ENCODE peak calls at places on chromosomes 11 and 22, in six cellular contexts. C is dorsolateral prefrontal cortex; A is fibroblast of lung; N is effector CD4-positive, alpha-beta T cell; F is NCI-H146; Y is RWPE1. L is an unnamed sample.
A peak's percentile ranks its signal among the peaks of the same experiment; 100 is the strongest.

GRCh38 chr11:94417386-94417987 is 16.3 kb upstream of the GPR83 start:
- DNase-seq in C (no peak), A (peak; percentile 69), N (no peak), F (no peak), Y (no peak), L (peak; percentile 68)

GRCh38 chr11:113296447-113297205 is 17.8 kb upstream of the TTC12 start:
- DNase-seq in C (no peak), A (no peak), N (no peak), F (peak; percentile 92), Y (no peak), L (no peak)

GRCh38 chr11:57566564-57567209 is 785 bp downstream of the UBE2L6 start:
- DNase-seq in C (no peak), A (peak; percentile 3), N (no peak), F (no peak), Y (no peak), L (no peak)

GRCh38 chr11:115581871-115582639 is 77.8 kb upstream of the CADM1 start:
- DNase-seq in C (no peak), A (peak; percentile 29), N (no peak), F (peak; percentile 86), Y (peak; percentile 20), L (no peak)

GRCh38 chr22:43186272-43187170 is at the start of gene TTLL12:
- DNase-seq in C (no peak), A (peak; percentile 36), N (peak; percentile 39), F (peak; percentile 57), Y (peak; percentile 63), L (peak; percentile 51)

GRCh38 chr11:131511794-131512193 is 141.4 kb downstream of the NTM start:
- DNase-seq in C (no peak), A (no peak), N (no peak), F (no peak), Y (no peak), L (no peak)

GRCh38 chr11:46291441-46292143 is 14.1 kb downstream of the CREB3L1 start:
- DNase-seq in C (no peak), A (peak; percentile 88), N (no peak), F (no peak), Y (no peak), L (no peak)

GRCh38 chr11:66701432-66702240 is 23.9 kb upstream of the RBM4B start:
- DNase-seq in C (no peak), A (no peak), N (no peak), F (no peak), Y (no peak), L (no peak)

GRCh38 chr22:49586873-49587272 is 240.8 kb downstream of the BRD1 start:
- DNase-seq in C (no peak), A (no peak), N (no peak), F (no peak), Y (no peak), L (no peak)

L was measured in RKO.